ENCODE peak calls at places on chromosomes 3 and 15, in six cellular contexts. P is cardiac muscle cell, H is BJ, M is brain microvascular endothelial cell, Q is neural progenitor cell, N is lung. C is an unnamed sample. For H3K27me3, the result is how much of the 10 kb centered on the place peaks cover.

GRCh38 chr3:64954995-64955636 is 267.3 kb upstream of the ADAMTS9 start:
- DNase-seq in P (peak), H (no peak), M (no peak), Q (no peak), N (peak), C (peak)

GRCh38 chr15:60086676-60087446 is 82.8 kb downstream of the FOXB1 start:
- DNase-seq in P (no peak), H (no peak), M (no peak), Q (no peak), N (no peak), C (no peak)

GRCh38 chr3:58144478-58145142 is 66.2 kb downstream of the DNASE1L3 start:
- DNase-seq in P (no peak), H (no peak), M (no peak), Q (no peak), N (no peak), C (no peak)

GRCh38 chr15:70093481-70094309 is 4.0 kb downstream of the TLE3 start:
- DNase-seq in P (peak), H (no peak), M (no peak), Q (no peak), N (no peak), C (no peak)

GRCh38 chr3:132788299-132788698 is 66.1 kb upstream of the NPHP3 start:
- DNase-seq in P (peak), H (peak), M (peak), Q (no peak), N (no peak), C (peak)

GRCh38 chr15:53747501-53748068 is 11.9 kb downstream of the WDR72 start:
- DNase-seq in P (no peak), H (no peak), M (no peak), Q (no peak), N (no peak), C (no peak)

GRCh38 chr3:185270262-185270955 is 16.6 kb upstream of the EHHADH start:
- DNase-seq in P (peak), H (no peak), M (peak), Q (peak), N (no peak), C (no peak)

GRCh38 chr3:77825045-77825827 is 785.3 kb downstream of the ROBO2 start:
- DNase-seq in P (peak), H (peak), M (peak), Q (no peak), N (peak), C (peak)

GRCh38 chr3:167750273-167750971 is 14.9 kb downstream of the SERPINI1 start:
- DNase-seq in P (no peak), H (no peak), M (no peak), Q (no peak), N (no peak), C (no peak)

GRCh38 chr15:89492111-89492641 is 4.2 kb downstream of the RHCG start:
- DNase-seq in P (no peak), H (no peak), M (no peak), Q (peak), N (no peak), C (no peak)

GRCh38 chr3:155550386-155550785 is 194.5 kb downstream of the PLCH1 start:
- DNase-seq in P (no peak), H (no peak), M (no peak), Q (no peak), N (no peak), C (no peak)

GRCh38 chr3:174488527-174488926 is 370.6 kb upstream of the NAALADL2 start:
- DNase-seq in P (peak), H (no peak), M (no peak), Q (no peak), N (no peak), C (no peak)

GRCh38 chr3:112926000-112926399 is 48.9 kb downstream of the CD200R1 start:
- DNase-seq in P (no peak), H (no peak), M (no peak), Q (no peak), N (no peak), C (no peak)

GRCh38 chr3:16183601-16184270 is 9.3 kb downstream of the GALNT15 start:
- DNase-seq in P (peak), H (peak), M (peak), Q (peak), N (no peak), C (no peak)

GRCh38 chr15:60890361-60890991 is 338.6 kb downstream of the RORA start:
- DNase-seq in P (no peak), H (no peak), M (no peak), Q (no peak), N (no peak), C (no peak)

GRCh38 chr15:45921376-45921775 is 286.5 kb downstream of the SQOR start:
- DNase-seq in P (peak), H (no peak), M (no peak), Q (no peak), N (peak), C (no peak)

GRCh38 chr15:61038387-61038786 is 190.7 kb downstream of the RORA start:
- DNase-seq in P (peak), H (no peak), M (peak), Q (no peak), N (no peak), C (no peak)

GRCh38 chr3:185439745-185440466 is 58.9 kb downstream of the TMEM41A start:
- DNase-seq in P (no peak), H (no peak), M (no peak), Q (no peak), N (no peak), C (no peak)

GRCh38 chr3:16377847-16378302 is 112.9 kb downstream of the OXNAD1 start:
- DNase-seq in P (no peak), H (no peak), M (no peak), Q (no peak), N (no peak), C (no peak)

GRCh38 chr3:144915202-144915601 is 943.6 kb downstream of the DIPK2A start:
- DNase-seq in P (no peak), H (no peak), M (no peak), Q (no peak), N (no peak), C (no peak)

DNA sequence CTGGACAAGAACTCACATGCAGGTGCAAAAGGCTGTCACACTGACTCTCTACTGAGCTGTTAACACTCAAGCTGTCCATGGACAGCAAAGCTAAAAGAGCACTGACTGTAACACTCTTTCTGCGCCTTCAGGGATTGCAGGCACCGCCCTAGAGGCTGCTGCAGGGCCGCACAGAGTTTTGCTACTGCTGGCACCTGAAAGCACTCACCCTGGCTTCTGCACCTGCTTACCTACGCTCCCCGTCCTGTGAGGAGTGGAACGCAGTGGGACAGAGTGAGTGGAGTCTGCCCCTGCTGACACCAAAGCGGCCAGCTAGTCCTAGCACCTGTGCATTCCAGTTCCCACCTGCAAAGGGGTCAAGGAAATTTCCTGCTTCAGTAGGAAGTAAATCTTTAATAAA is 941.3 kb downstream of the DIPK2A start:
- DNase-seq in P (no peak), H (no peak), M (no peak), Q (no peak), N (no peak), C (no peak)
- H3K27me3 ChIP-seq in P (under half), H (under half), M (under half), Q (under half), N (under half), C (under half)

GRCh38 chr15:96054029-96054428 is 276.5 kb upstream of the NR2F2 start:
- DNase-seq in P (no peak), H (no peak), M (no peak), Q (no peak), N (no peak), C (no peak)
- H3K4me3 ChIP-seq in P (peak), H (no peak), M (no peak), Q (peak), N (no peak), C (no peak)

DNA sequence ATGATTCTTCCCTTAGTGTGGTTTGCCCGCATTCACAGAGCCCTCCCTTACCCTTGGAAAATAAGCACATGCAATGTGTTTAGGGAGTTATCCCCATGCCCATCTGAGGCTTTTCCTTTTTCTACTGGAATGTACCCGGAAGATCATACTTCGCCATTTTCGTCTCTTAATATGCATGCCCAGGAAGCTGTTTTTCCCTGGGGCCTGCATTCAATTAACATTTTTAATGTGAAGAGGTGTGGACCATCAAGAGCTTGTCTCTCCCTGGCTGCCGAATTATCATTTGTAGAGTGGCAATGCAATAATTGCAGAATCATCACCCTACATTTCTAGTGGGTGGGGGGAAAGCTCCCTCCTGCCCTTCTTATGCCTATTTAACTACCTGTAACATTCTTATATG is 976.3 kb downstream of the DIPK2A start:
- DNase-seq in P (no peak), H (no peak), M (no peak), Q (no peak), N (no peak), C (no peak)
- H3K27me3 ChIP-seq in P (under half), H (under half), M (under half), Q (under half), N (under half), C (under half)

GRCh38 chr3:123818324-123818920 is 65.7 kb downstream of the MYLK start:
- DNase-seq in P (peak), H (no peak), M (no peak), Q (no peak), N (no peak), C (no peak)
- H3K4me3 ChIP-seq in P (no peak), H (no peak), M (no peak), Q (no peak), N (no peak), C (no peak)

C was measured in ascending aorta.